ENCODE peak calls at places on chromosomes 13 and 19, in seven cellular contexts. One of them, this sample, is unnamed.

GRCh38 chr13:20714563-20715339 is 11.3 kb downstream of the IL17D start:
- DNase-seq in HepG2: no peak
- DNase-seq in GM12878: no peak
- DNase-seq in HCT116: no peak
- DNase-seq in H1: no peak
- DNase-seq in SK-N-SH: no peak
- DNase-seq in K562: no peak
- DNase-seq in this sample: no peak

GRCh38 chr13:20126460-20127262 is 34.2 kb downstream of the GJA3 start:
- DNase-seq in K562: no peak
- DNase-seq in HepG2: no peak
- DNase-seq in SK-N-SH: no peak
- DNase-seq in GM12878: no peak
- DNase-seq in H1: no peak
- DNase-seq in HCT116: no peak
- DNase-seq in this sample: no peak

GRCh38 chr13:101291216-101291615 is 125.1 kb downstream of the NALCN start:
- DNase-seq in H1: no peak
- DNase-seq in HepG2: no peak
- DNase-seq in SK-N-SH: no peak
- DNase-seq in K562: no peak
- DNase-seq in HCT116: no peak
- DNase-seq in GM12878: no peak
- DNase-seq in this sample: no peak

GRCh38 chr13:83136660-83137059 is 745.6 kb downstream of the SLITRK1 start:
- DNase-seq in HCT116: no peak
- DNase-seq in HepG2: no peak
- DNase-seq in SK-N-SH: no peak
- DNase-seq in H1: no peak
- DNase-seq in K562: no peak
- DNase-seq in GM12878: no peak
- DNase-seq in this sample: no peak

GRCh38 chr19:7857727-7858701 is 16.2 kb downstream of the PRR36 start:
- DNase-seq in SK-N-SH: no peak
- DNase-seq in HepG2: no peak
- DNase-seq in K562: peak; percentile 86
- DNase-seq in GM12878: no peak
- DNase-seq in HCT116: no peak
- DNase-seq in H1: no peak
- DNase-seq in this sample: no peak

GRCh38 chr19:4061178-4061682 is 5.5 kb downstream of the ZBTB7A start:
- DNase-seq in K562: no peak
- DNase-seq in HepG2: peak; percentile 65
- DNase-seq in H1: no peak
- DNase-seq in GM12878: no peak
- DNase-seq in SK-N-SH: no peak
- DNase-seq in HCT116: no peak
- DNase-seq in this sample: peak; percentile 78

GRCh38 chr19:45507864-45508680 is 793 bp downstream of the VASP start:
- DNase-seq in HCT116: no peak
- DNase-seq in H1: no peak
- DNase-seq in HepG2: no peak
- DNase-seq in K562: peak; percentile 57
- DNase-seq in SK-N-SH: no peak
- DNase-seq in GM12878: no peak
- DNase-seq in this sample: no peak

GRCh38 chr19:57830071-57830602 is at the start of gene ZNF587B:
- DNase-seq in K562: peak; percentile 32
- DNase-seq in GM12878: no peak
- DNase-seq in HCT116: peak; percentile 36
- DNase-seq in H1: peak; percentile 77
- DNase-seq in HepG2: peak; percentile 47
- DNase-seq in SK-N-SH: peak; percentile 50
- DNase-seq in this sample: no peak

GRCh38 chr13:20125129-20125782 is 35.6 kb downstream of the GJA3 start:
- DNase-seq in GM12878: no peak
- DNase-seq in K562: no peak
- DNase-seq in SK-N-SH: no peak
- DNase-seq in HepG2: no peak
- DNase-seq in HCT116: no peak
- DNase-seq in H1: no peak
- DNase-seq in this sample: no peak

GRCh38 chr13:111503905-111504695 is 183.7 kb downstream of the TEX29 start:
- DNase-seq in H1: no peak
- DNase-seq in K562: no peak
- DNase-seq in GM12878: no peak
- DNase-seq in SK-N-SH: no peak
- DNase-seq in HepG2: no peak
- DNase-seq in HCT116: no peak
- DNase-seq in this sample: peak; percentile 5

GRCh38 chr19:23509686-23510450 is 114.6 kb upstream of the ZNF91 start:
- DNase-seq in H1: no peak
- DNase-seq in K562: no peak
- DNase-seq in SK-N-SH: no peak
- DNase-seq in HCT116: no peak
- DNase-seq in HepG2: no peak
- DNase-seq in GM12878: no peak
- DNase-seq in this sample: peak; percentile 93

GRCh38 chr19:13865578-13866462 is 11.1 kb upstream of the NANOS3 start:
- DNase-seq in HCT116: no peak
- DNase-seq in K562: no peak
- DNase-seq in GM12878: no peak
- DNase-seq in H1: no peak
- DNase-seq in SK-N-SH: peak; percentile 81
- DNase-seq in HepG2: no peak
- DNase-seq in this sample: no peak

GRCh38 chr19:32558607-32559228 is 22.3 kb upstream of the PDCD5 start:
- DNase-seq in H1: no peak
- DNase-seq in K562: no peak
- DNase-seq in GM12878: no peak
- DNase-seq in HCT116: no peak
- DNase-seq in HepG2: no peak
- DNase-seq in SK-N-SH: no peak
- DNase-seq in this sample: no peak

GRCh38 chr13:54287062-54287764 is 1258.6 kb downstream of the OLFM4 start:
- DNase-seq in H1: no peak
- DNase-seq in GM12878: no peak
- DNase-seq in SK-N-SH: no peak
- DNase-seq in K562: no peak
- DNase-seq in HCT116: no peak
- DNase-seq in HepG2: no peak
- DNase-seq in this sample: no peak

GRCh38 chr13:75345191-75345590 is 136.8 kb downstream of the TBC1D4 start:
- DNase-seq in HepG2: no peak
- DNase-seq in H1: no peak
- DNase-seq in SK-N-SH: no peak
- DNase-seq in K562: no peak
- DNase-seq in HCT116: no peak
- DNase-seq in GM12878: no peak
- DNase-seq in this sample: no peak

GRCh38 chr13:23678768-23679167 is 108.6 kb downstream of the TNFRSF19 start:
- DNase-seq in HepG2: peak; percentile 20
- DNase-seq in GM12878: no peak
- DNase-seq in HCT116: no peak
- DNase-seq in H1: no peak
- DNase-seq in K562: no peak
- DNase-seq in SK-N-SH: no peak
- DNase-seq in this sample: no peak

GRCh38 chr13:23679214-23679613 is 109.0 kb downstream of the TNFRSF19 start:
- DNase-seq in K562: no peak
- DNase-seq in HCT116: no peak
- DNase-seq in HepG2: no peak
- DNase-seq in GM12878: no peak
- DNase-seq in SK-N-SH: no peak
- DNase-seq in H1: no peak
- DNase-seq in this sample: no peak

GRCh38 chr13:23681253-23681652 is 111.0 kb downstream of the TNFRSF19 start:
- DNase-seq in HCT116: no peak
- DNase-seq in HepG2: no peak
- DNase-seq in H1: no peak
- DNase-seq in K562: no peak
- DNase-seq in GM12878: no peak
- DNase-seq in SK-N-SH: no peak
- DNase-seq in this sample: no peak

GRCh38 chr13:23683084-23683483 is 112.9 kb downstream of the TNFRSF19 start:
- DNase-seq in HCT116: no peak
- DNase-seq in SK-N-SH: no peak
- DNase-seq in HepG2: no peak
- DNase-seq in H1: no peak
- DNase-seq in GM12878: no peak
- DNase-seq in K562: no peak
- DNase-seq in this sample: no peak

DNA sequence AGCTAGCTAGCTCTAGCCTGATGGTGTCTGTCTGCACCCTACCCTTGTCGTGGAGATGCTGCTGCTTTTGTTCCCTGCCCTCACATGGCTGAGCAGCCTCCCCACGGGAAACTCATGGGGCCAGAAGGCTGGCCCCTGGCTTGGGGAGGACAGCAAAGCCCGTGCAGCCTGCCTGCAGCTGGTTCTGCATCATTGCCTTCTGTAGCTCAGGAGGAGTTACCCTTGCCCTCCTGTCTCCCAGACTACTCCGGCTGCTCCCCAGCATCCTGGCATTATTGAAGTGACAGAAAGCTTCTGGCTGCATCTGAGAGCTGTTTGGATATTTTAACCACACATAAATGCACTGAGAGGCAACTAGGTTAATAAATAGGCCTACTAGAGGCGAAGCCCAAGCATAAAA is 110.6 kb downstream of the TNFRSF19 start:
- DNase-seq in HepG2: no peak
- DNase-seq in SK-N-SH: no peak
- DNase-seq in GM12878: no peak
- DNase-seq in H1: no peak
- DNase-seq in K562: no peak
- DNase-seq in HCT116: no peak
- DNase-seq in this sample: no peak
- TF ChIP-seq JUND in HepG2: no peak
- TF ChIP-seq JUND in SK-N-SH: no peak
- TF ChIP-seq JUND in GM12878: no peak
- TF ChIP-seq JUND in H1: no peak
- TF ChIP-seq JUND in K562: no peak
- TF ChIP-seq JUND in HCT116: no peak
- TF ChIP-seq JUND in this sample: no peak

GRCh38 chr19:38190061-38190460 is 34.0 kb downstream of the DPF1 start:
- DNase-seq in H1: no peak
- DNase-seq in HCT116: no peak
- DNase-seq in HepG2: no peak
- DNase-seq in SK-N-SH: no peak
- DNase-seq in K562: peak; percentile 45
- DNase-seq in GM12878: no peak
- DNase-seq in this sample: no peak

GRCh38 chr19:38191747-38192146 is 32.3 kb downstream of the DPF1 start:
- DNase-seq in H1: no peak
- DNase-seq in GM12878: no peak
- DNase-seq in HCT116: no peak
- DNase-seq in K562: no peak
- DNase-seq in HepG2: no peak
- DNase-seq in SK-N-SH: no peak
- DNase-seq in this sample: no peak

GRCh38 chr19:38193445-38193844 is 30.6 kb downstream of the DPF1 start:
- DNase-seq in HepG2: no peak
- DNase-seq in GM12878: no peak
- DNase-seq in SK-N-SH: no peak
- DNase-seq in H1: no peak
- DNase-seq in K562: no peak
- DNase-seq in HCT116: no peak
- DNase-seq in this sample: no peak

GRCh38 chr19:38194061-38194701 is 29.8 kb downstream of the DPF1 start:
- DNase-seq in HepG2: peak; percentile 49
- DNase-seq in H1: no peak
- DNase-seq in HCT116: no peak
- DNase-seq in K562: no peak
- DNase-seq in GM12878: no peak
- DNase-seq in SK-N-SH: no peak
- DNase-seq in this sample: no peak

DNA sequence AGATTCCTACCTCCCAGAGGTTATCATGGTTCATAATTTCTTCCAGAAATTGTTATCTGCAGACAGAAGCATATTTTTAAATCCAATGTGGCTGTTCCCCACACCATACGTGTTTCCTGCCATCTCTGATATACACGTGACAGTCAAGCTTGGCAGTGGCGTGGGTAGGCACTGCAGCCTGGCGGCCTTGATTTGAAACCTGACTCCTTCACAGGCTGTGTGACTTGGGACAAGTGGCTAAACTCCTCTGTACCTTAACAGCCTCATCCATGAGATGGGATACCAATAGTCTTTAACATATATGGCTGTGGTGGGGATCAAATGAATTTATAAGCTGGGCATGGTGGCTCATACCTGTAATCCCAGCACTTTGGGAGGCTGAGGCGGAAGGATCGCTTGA is 33.2 kb downstream of the DPF1 start:
- DNase-seq in HCT116: no peak
- DNase-seq in GM12878: no peak
- DNase-seq in K562: no peak
- DNase-seq in SK-N-SH: no peak
- DNase-seq in H1: no peak
- DNase-seq in HepG2: no peak
- DNase-seq in this sample: no peak
- TF ChIP-seq JUND in HCT116: no peak
- TF ChIP-seq JUND in GM12878: no peak
- TF ChIP-seq JUND in K562: no peak
- TF ChIP-seq JUND in SK-N-SH: no peak
- TF ChIP-seq JUND in H1: no peak
- TF ChIP-seq JUND in HepG2: no peak
- TF ChIP-seq JUND in this sample: no peak

DNA sequence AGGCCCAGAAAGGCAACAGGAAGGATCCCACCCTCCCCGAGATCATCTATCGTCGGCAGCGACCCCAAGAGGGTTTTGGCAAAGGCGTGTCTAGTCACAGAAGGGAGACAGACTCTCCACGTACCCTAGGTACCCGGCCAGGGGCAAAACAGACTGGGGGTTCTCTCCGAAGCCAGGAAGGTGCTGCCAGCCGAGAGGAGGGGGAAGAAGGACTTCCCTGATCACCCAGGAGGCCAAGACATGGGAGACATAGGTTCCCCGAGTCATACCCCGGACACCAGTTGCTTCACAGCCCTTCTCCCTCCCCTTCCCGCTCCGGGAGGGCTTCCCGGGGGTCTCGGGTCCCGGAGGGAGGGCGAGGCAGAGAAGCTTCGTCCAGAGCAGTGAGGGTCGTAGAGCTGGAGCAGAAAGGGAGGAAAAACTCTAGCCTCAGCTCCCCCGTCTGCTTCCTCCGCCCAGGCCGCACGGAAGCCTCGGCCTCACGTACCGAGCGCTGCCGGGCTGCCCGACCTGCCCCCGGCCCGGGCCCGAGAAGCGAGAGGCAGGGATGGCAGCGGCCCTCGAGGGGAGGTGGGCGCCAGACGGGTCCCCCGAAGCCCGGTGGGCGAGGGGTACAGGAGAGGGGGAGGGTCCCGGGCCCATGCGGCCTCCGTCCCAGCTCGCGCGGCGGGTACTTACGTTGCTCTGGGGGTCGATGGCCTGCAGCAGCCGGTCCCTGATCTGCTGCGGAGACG is 643 bp downstream of the MED26 start:
- DNase-seq in HepG2: peak; percentile 10
- DNase-seq in K562: no peak
- DNase-seq in HCT116: no peak
- DNase-seq in SK-N-SH: peak; percentile 44
- DNase-seq in H1: no peak
- DNase-seq in GM12878: no peak
- DNase-seq in this sample: no peak
- TF ChIP-seq JUND in HepG2: no peak
- TF ChIP-seq JUND in K562: no peak
- TF ChIP-seq JUND in HCT116: no peak
- TF ChIP-seq JUND in SK-N-SH: no peak
- TF ChIP-seq JUND in H1: no peak
- TF ChIP-seq JUND in GM12878: no peak
- TF ChIP-seq JUND in this sample: no peak

GRCh38 chr13:113784645-113785024 is 25.6 kb downstream of the TMEM255B start:
- DNase-seq in K562: no peak
- DNase-seq in HCT116: no peak
- DNase-seq in SK-N-SH: no peak
- DNase-seq in GM12878: no peak
- DNase-seq in HepG2: no peak
- DNase-seq in H1: no peak
- DNase-seq in this sample: no peak
- TF ChIP-seq JUND in K562: no peak
- TF ChIP-seq JUND in HCT116: no peak
- TF ChIP-seq JUND in SK-N-SH: no peak
- TF ChIP-seq JUND in GM12878: no peak
- TF ChIP-seq JUND in HepG2: no peak
- TF ChIP-seq JUND in H1: no peak
- TF ChIP-seq JUND in this sample: no peak